ENCODE peak calls at places on chromosome X, in seven cellular contexts. O is SK-N-SH, Q is GM12878, K is HCT116, Y is H1, M is HepG2, T is K562. S is an unnamed sample.

GRCh38 chrX:24676403-24677024 is 17.2 kb upstream of the POLA1 start:
- DNase-seq in T (peak), Q (no peak), K (no peak), M (no peak), O (peak), Y (no peak), S (no peak)

GRCh38 chrX:68043713-68044438 is 389.4 kb downstream of the OPHN1 start:
- DNase-seq in Q (no peak), K (no peak), T (no peak), O (no peak), Y (no peak), M (no peak), S (no peak)

GRCh38 chrX:56800801-56801200 is 71.8 kb downstream of the NBDY start:
- DNase-seq in O (peak), Q (no peak), T (no peak), K (no peak), M (no peak), Y (no peak), S (no peak)

GRCh38 chrX:57900961-57901360 is 9.3 kb downstream of the ZXDA start:
- DNase-seq in M (no peak), Y (no peak), T (no peak), O (no peak), Q (no peak), K (no peak), S (no peak)

GRCh38 chrX:64850371-64851082 is 125.7 kb downstream of the ZC4H2 start:
- DNase-seq in Q (no peak), T (no peak), M (no peak), Y (no peak), O (no peak), K (no peak), S (no peak)

GRCh38 chrX:48782795-48783194 is 3.6 kb upstream of the GATA1 start:
- DNase-seq in K (no peak), T (peak), Q (no peak), Y (no peak), O (no peak), M (no peak), S (no peak)

GRCh38 chrX:2710041-2710471 is 19.0 kb downstream of the CD99 start:
- DNase-seq in Q (no peak), M (no peak), Y (no peak), T (no peak), O (no peak), K (peak), S (no peak)

GRCh38 chrX:15674514-15674898 is 9.9 kb upstream of the CLTRN start:
- DNase-seq in T (peak), Q (peak), Y (no peak), O (peak), K (peak), M (peak), S (peak)

GRCh38 chrX:123487226-123487625 is 245.6 kb downstream of the THOC2 start:
- DNase-seq in T (no peak), O (no peak), Q (no peak), M (no peak), Y (no peak), K (no peak), S (no peak)

GRCh38 chrX:40423299-40423698 is 157.5 kb upstream of the ATP6AP2 start:
- DNase-seq in Y (no peak), T (no peak), K (peak), O (no peak), Q (no peak), M (no peak), S (no peak)

GRCh38 chrX:70139736-70140135 is 6.5 kb downstream of the IGBP1 start:
- DNase-seq in Y (no peak), Q (no peak), T (no peak), O (no peak), M (no peak), K (no peak), S (no peak)

DNA sequence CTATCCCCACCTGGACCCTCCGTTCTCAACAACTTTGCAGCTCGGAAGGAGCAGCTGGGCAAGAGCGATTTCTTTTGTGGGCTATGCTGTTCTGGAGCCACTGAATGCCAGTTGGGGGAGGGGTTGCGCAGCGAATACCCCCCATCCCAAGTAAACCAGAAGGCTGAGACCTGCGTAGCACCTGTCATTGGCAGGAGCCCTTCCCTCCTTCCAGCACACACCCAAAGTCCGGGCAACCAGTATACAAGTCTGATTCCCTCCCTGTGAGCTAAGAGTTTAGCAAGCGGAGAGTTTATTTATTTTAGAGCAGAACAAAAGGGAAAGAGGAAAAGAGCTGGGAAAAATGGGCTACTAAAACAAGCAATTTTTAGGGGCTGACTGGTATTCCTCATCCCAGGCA is 544 bp downstream of the TMEM35A start:
- DNase-seq in T (no peak), O (no peak), Y (peak), M (no peak), K (no peak), Q (no peak), S (no peak)
- H3K9ac ChIP-seq in T (no peak), O (peak), Y (no peak), M (no peak), K (no peak), Q (no peak), S (peak)

GRCh38 chrX:83469551-83469950 is 38.5 kb upstream of the POU3F4 start:
- DNase-seq in Y (peak), Q (no peak), T (no peak), M (peak), O (peak), K (no peak), S (peak)
- TF ChIP-seq YY1 in Y (no peak), Q (no peak), T (no peak), M (no peak), O (no peak), K (no peak), S (no peak)

GRCh38 chrX:102744307-102744706 is 23.8 kb downstream of the GPRASP3 start:
- DNase-seq in O (no peak), Q (no peak), T (no peak), M (no peak), Y (no peak), K (no peak), S (no peak)

GRCh38 chrX:102745513-102746133 is 25.1 kb downstream of the GPRASP3 start:
- DNase-seq in O (peak), T (no peak), Q (no peak), Y (peak), K (no peak), M (no peak), S (no peak)

GRCh38 chrX:102746134-102746584 is 25.6 kb downstream of the GPRASP3 start:
- DNase-seq in K (no peak), M (no peak), Y (peak), T (no peak), O (peak), Q (no peak), S (no peak)
- H3K9ac ChIP-seq in K (no peak), M (no peak), Y (peak), T (no peak), O (peak), Q (no peak), S (peak)

GRCh38 chrX:35665311-35665710 is 132.8 kb upstream of the MAGEB16 start:
- DNase-seq in Q (no peak), M (no peak), Y (no peak), T (no peak), K (no peak), O (no peak), S (no peak)

GRCh38 chrX:35670894-35671293 is 127.2 kb upstream of the MAGEB16 start:
- DNase-seq in K (no peak), O (no peak), M (no peak), Y (no peak), T (no peak), Q (no peak), S (no peak)
- TF ChIP-seq YY1 in K (no peak), O (no peak), M (no peak), Y (no peak), T (no peak), Q (no peak), S (no peak)

DNA sequence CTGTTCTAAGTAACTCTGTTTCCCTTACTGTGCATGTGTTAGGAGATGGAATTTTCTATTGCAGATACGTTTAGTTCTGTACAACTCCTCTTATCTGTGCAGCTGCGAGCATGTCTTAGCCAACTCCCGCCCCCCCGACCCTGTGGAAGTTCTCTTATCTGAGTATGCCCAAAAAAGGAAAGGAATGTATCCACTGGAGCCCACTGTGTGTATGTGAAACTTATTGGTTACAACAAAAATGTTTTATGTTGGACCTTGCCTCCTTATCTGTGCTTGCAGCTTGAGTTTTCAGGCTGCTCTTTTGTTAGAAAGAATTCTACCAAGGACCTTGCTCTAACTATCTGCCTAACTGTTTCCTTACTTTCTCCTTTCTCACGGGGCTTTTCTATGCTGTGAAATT is 24.2 kb upstream of the DCAF8L2 start:
- DNase-seq in M (peak), T (peak), O (no peak), K (no peak), Q (no peak), Y (no peak), S (no peak)
- H3K9ac ChIP-seq in M (no peak), T (no peak), O (no peak), K (no peak), Q (no peak), Y (no peak), S (no peak)

GRCh38 chrX:18877472-18877871 is 106.4 kb downstream of the PHKA2 start:
- DNase-seq in T (no peak), M (peak), Q (no peak), Y (no peak), K (no peak), O (peak), S (no peak)
- TF ChIP-seq YY1 in T (no peak), M (no peak), Q (no peak), Y (no peak), K (no peak), O (no peak), S (no peak)

GRCh38 chrX:750812-751211 is 120.2 kb downstream of the SHOX start:
- DNase-seq in T (no peak), O (no peak), Q (no peak), Y (no peak), K (no peak), M (no peak), S (no peak)
- H3K9ac ChIP-seq in T (no peak), O (no peak), Q (no peak), Y (no peak), K (no peak), M (no peak), S (no peak)

GRCh38 chrX:54452920-54453319 is 12.7 kb downstream of the TSR2 start:
- DNase-seq in O (peak), T (peak), K (no peak), Q (no peak), M (peak), Y (no peak), S (peak)
- TF ChIP-seq YY1 in O (no peak), T (no peak), K (no peak), Q (no peak), M (no peak), Y (no peak), S (no peak)

S was measured in NT2/D1.